ENCODE peak calls at places on chromosomes 11 and 22, in ten cellular contexts. T is kidney, Q is PC-3, Y is AG04449, A is mammary epithelial cell, X is endothelial cell, I is PC-9, B is neural crest cell, W is lower leg skin, F is H9. M is an unnamed sample.

GRCh38 chr22:46193898-46194310 is 43.6 kb downstream of the PPARA start:
- DNase-seq in T (no peak), Q (no peak), Y (no peak), A (no peak), X (no peak), I (peak; percentile 49), B (no peak), W (peak; percentile 26), F (no peak), M (no peak)

GRCh38 chr22:50252081-50253045 is 1.3 kb upstream of the HDAC10 start:
- DNase-seq in T (peak; percentile 93), Q (peak; percentile 62), Y (no peak), A (peak; percentile 64), X (peak; percentile 76), I (peak; percentile 74), B (peak; percentile 52), W (peak; percentile 96), F (peak; percentile 87), M (peak; percentile 70)

GRCh38 chr11:119284344-119285157 is 32.4 kb downstream of the MCAM start:
- DNase-seq in T (no peak), Q (peak; percentile 73), Y (no peak), A (peak; percentile 35), X (no peak), I (peak; percentile 52), B (no peak), W (no peak), F (no peak), M (peak; percentile 66)

GRCh38 chr22:33920927-33921575 is 775 bp upstream of the LARGE1 start:
- DNase-seq in T (peak; percentile 99), Q (peak; percentile 77), Y (peak; percentile 59), A (peak; percentile 96), X (peak; percentile 100), I (peak; percentile 78), B (peak; percentile 99), W (peak; percentile 100), F (peak; percentile 98), M (peak; percentile 96)

GRCh38 chr11:118892515-118892914 is 8.8 kb downstream of the CXCR5 start:
- DNase-seq in T (peak; percentile 64), Q (no peak), Y (no peak), A (no peak), X (no peak), I (peak; percentile 54), B (no peak), W (no peak), F (no peak), M (no peak)

GRCh38 chr11:35334385-35335090 is 84.8 kb downstream of the SLC1A2 start:
- DNase-seq in T (no peak), Q (no peak), Y (no peak), A (peak; percentile 53), X (no peak), I (no peak), B (no peak), W (no peak), F (no peak), M (no peak)

GRCh38 chr11:120123946-120124345 is 14.0 kb downstream of the TRIM29 start:
- DNase-seq in T (no peak), Q (peak; percentile 73), Y (no peak), A (peak; percentile 83), X (no peak), I (peak; percentile 96), B (no peak), W (no peak), F (no peak), M (no peak)

GRCh38 chr11:64746486-64746885 is 2.5 kb upstream of the RASGRP2 start:
- DNase-seq in T (peak; percentile 76), Q (no peak), Y (no peak), A (no peak), X (no peak), I (no peak), B (no peak), W (no peak), F (peak; percentile 37), M (no peak)

GRCh38 chr11:128629516-128630106 is 42.3 kb upstream of the ETS1 start:
- DNase-seq in T (peak; percentile 65), Q (peak; percentile 4), Y (no peak), A (no peak), X (no peak), I (no peak), B (no peak), W (no peak), F (no peak), M (no peak)

GRCh38 chr11:128630367-128631230 is 43.2 kb upstream of the ETS1 start:
- DNase-seq in T (peak; percentile 94), Q (peak; percentile 92), Y (peak; percentile 31), A (peak; percentile 60), X (peak; percentile 87), I (peak; percentile 60), B (peak; percentile 90), W (peak; percentile 98), F (peak; percentile 78), M (peak; percentile 92)

GRCh38 chr11:128633384-128633965 is 46.1 kb upstream of the ETS1 start:
- DNase-seq in T (no peak), Q (no peak), Y (no peak), A (no peak), X (no peak), I (no peak), B (no peak), W (no peak), F (no peak), M (no peak)

GRCh38 chr11:128634395-128634794 is 47.0 kb upstream of the ETS1 start:
- DNase-seq in T (no peak), Q (no peak), Y (no peak), A (no peak), X (no peak), I (no peak), B (no peak), W (no peak), F (no peak), M (no peak)

DNA sequence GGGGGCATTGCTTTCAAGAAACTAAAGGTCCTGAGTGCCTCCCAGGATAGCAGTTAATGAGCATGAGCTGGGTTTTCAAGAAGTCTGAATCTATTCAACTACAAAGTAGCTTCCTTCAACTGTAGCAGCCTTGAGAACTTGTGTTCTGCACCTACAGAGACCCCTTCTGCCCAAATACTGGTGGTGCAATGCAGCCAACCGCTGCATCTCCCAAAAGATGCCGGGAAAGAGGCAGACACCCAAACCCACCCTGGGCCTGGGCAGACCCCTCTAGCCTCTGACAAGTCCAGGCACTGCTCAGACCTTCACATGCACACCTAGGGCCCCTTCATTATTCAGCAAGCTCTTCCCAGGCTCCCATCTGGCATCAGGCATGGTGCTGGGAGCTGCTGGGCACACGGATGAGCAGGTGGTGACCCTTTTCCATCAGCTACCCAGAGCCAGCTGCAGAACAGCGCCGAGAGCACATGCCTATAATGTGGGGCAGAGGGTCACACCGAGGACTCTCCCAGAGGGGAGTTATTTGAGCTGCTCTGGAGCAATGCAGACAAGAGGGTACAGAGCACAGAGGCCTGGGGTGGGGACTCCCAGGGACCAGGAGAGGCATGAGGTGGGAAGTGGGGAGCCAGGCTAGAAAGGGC is 44.9 kb upstream of the ETS1 start:
- DNase-seq in T (no peak), Q (peak; percentile 80), Y (no peak), A (peak; percentile 23), X (peak; percentile 61), I (no peak), B (peak; percentile 43), W (no peak), F (peak; percentile 73), M (peak; percentile 85)
- TF ChIP-seq CTCF in T (peak; percentile 60), Q (peak; percentile 88), Y (peak; percentile 84), A (peak; percentile 61), X (peak; percentile 61), I (peak; percentile 65), B (peak; percentile 72), W (no peak), F (peak; percentile 84), M (peak; percentile 97)

GRCh38 chr11:126765196-126765595 is 235.4 kb downstream of the KIRREL3 start:
- DNase-seq in T (no peak), Q (no peak), Y (no peak), A (no peak), X (no peak), I (no peak), B (no peak), W (no peak), F (no peak), M (no peak)

GRCh38 chr11:126768702-126769101 is 231.9 kb downstream of the KIRREL3 start:
- DNase-seq in T (no peak), Q (no peak), Y (no peak), A (no peak), X (no peak), I (no peak), B (no peak), W (no peak), F (no peak), M (no peak)

GRCh38 chr11:126772267-126772666 is 228.3 kb downstream of the KIRREL3 start:
- DNase-seq in T (no peak), Q (no peak), Y (no peak), A (no peak), X (no peak), I (no peak), B (no peak), W (no peak), F (no peak), M (no peak)

GRCh38 chr11:126764221-126764620 is 236.3 kb downstream of the KIRREL3 start:
- DNase-seq in T (no peak), Q (no peak), Y (no peak), A (no peak), X (no peak), I (no peak), B (no peak), W (no peak), F (no peak), M (no peak)

DNA sequence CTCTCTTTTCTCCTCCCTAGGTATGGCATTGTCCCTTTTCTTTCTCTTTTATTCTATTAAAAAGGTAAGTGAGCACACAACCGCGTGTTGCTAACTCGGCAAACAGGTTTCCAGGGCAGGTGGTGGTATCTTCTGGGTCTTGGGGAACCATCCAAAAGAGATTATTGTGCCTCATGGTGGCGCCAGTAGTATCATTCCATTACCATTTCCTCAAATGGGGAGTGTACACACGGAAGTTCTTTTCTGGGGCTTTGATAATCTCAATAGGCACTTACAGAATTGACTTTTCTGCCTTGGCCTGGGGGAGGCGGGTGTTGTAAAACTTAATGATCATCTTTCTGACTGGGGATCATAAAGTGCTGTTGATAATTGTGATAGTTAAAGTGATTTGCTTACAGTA is 234.1 kb downstream of the KIRREL3 start:
- DNase-seq in T (no peak), Q (peak; percentile 4), Y (no peak), A (no peak), X (no peak), I (no peak), B (no peak), W (no peak), F (no peak), M (no peak)
- TF ChIP-seq CTCF in T (no peak), Q (no peak), Y (no peak), A (peak; percentile 6), X (no peak), I (no peak), B (no peak), W (no peak), F (peak; percentile 40), M (no peak)

GRCh38 chr11:73390601-73391565 is 14.7 kb downstream of the RELT start:
- DNase-seq in T (no peak), Q (no peak), Y (no peak), A (no peak), X (no peak), I (no peak), B (no peak), W (no peak), F (no peak), M (no peak)

GRCh38 chr11:73388241-73389133 is 12.3 kb downstream of the RELT start:
- DNase-seq in T (peak; percentile 79), Q (no peak), Y (no peak), A (no peak), X (peak; percentile 34), I (no peak), B (no peak), W (no peak), F (no peak), M (no peak)

GRCh38 chr11:73389902-73390301 is 13.7 kb downstream of the RELT start:
- DNase-seq in T (no peak), Q (no peak), Y (no peak), A (no peak), X (no peak), I (no peak), B (no peak), W (no peak), F (no peak), M (no peak)

GRCh38 chr11:73387594-73388021 is 11.4 kb downstream of the RELT start:
- DNase-seq in T (no peak), Q (no peak), Y (no peak), A (no peak), X (no peak), I (no peak), B (no peak), W (no peak), F (no peak), M (peak; percentile 39)

GRCh38 chr11:73389134-73389525 is 12.9 kb downstream of the RELT start:
- DNase-seq in T (no peak), Q (no peak), Y (no peak), A (no peak), X (no peak), I (no peak), B (no peak), W (no peak), F (no peak), M (peak; percentile 53)
- TF ChIP-seq CTCF in T (no peak), Q (no peak), Y (no peak), A (no peak), X (no peak), I (no peak), B (no peak), W (no peak), F (no peak), M (no peak)

GRCh38 chr22:35337932-35338331 is 38.2 kb downstream of the TOM1 start:
- DNase-seq in T (peak; percentile 37), Q (no peak), Y (no peak), A (no peak), X (no peak), I (no peak), B (no peak), W (no peak), F (peak; percentile 48), M (no peak)
- TF ChIP-seq CTCF in T (no peak), Q (peak; percentile 23), Y (no peak), A (no peak), X (no peak), I (no peak), B (no peak), W (no peak), F (peak; percentile 31), M (peak; percentile 15)